ENCODE peak calls at places on chromosomes 3 and 15, in five cellular contexts. L, F, A, E and S are unnamed samples.

GRCh38 chr3:163573324-163573723 is 1505.0 kb downstream of the SI start:
- DNase-seq in E (no peak), L (no peak), A (no peak), F (no peak), S (no peak)

GRCh38 chr3:139935866-139936817 is 1.2 kb downstream of the CLSTN2 start:
- DNase-seq in E (no peak), A (no peak), F (no peak), L (peak; percentile 21), S (peak; percentile 27)

GRCh38 chr15:88898736-88899135 is 3.4 kb upstream of the HAPLN3 start:
- DNase-seq in A (no peak), E (no peak), L (no peak), F (no peak), S (no peak)

GRCh38 chr3:81483046-81483445 is 278.4 kb downstream of the GBE1 start:
- DNase-seq in L (no peak), E (no peak), F (no peak), A (no peak), S (no peak)

GRCh38 chr3:35932995-35933394 is 293.7 kb downstream of the ARPP21 start:
- DNase-seq in F (no peak), L (no peak), A (peak; percentile 46), E (peak; percentile 23), S (no peak)

GRCh38 chr15:68252925-68253534 is 23.5 kb upstream of the CLN6 start:
- DNase-seq in L (peak; percentile 32), F (no peak), E (peak; percentile 77), A (peak; percentile 72), S (peak; percentile 29)

GRCh38 chr3:15313461-15313860 is 18.9 kb downstream of the SH3BP5 start:
- DNase-seq in L (no peak), F (no peak), A (no peak), E (no peak), S (no peak)

GRCh38 chr15:51212239-51212638 is 117.5 kb upstream of the TNFAIP8L3 start:
- DNase-seq in L (no peak), E (no peak), A (no peak), F (no peak), S (no peak)

GRCh38 chr15:91685436-91685835 is 168.1 kb upstream of the SLCO3A1 start:
- DNase-seq in E (no peak), A (no peak), F (no peak), L (no peak), S (no peak)

GRCh38 chr3:156535162-156535627 is 19.7 kb downstream of the SSR3 start:
- DNase-seq in A (peak; percentile 96), L (no peak), E (peak; percentile 65), F (peak; percentile 46), S (no peak)

GRCh38 chr3:16429086-16429485 is 84.4 kb downstream of the RFTN1 start:
- DNase-seq in F (no peak), A (no peak), L (no peak), E (no peak), S (no peak)

GRCh38 chr3:45034612-45035252 is 8.6 kb downstream of the CLEC3B start:
- DNase-seq in F (no peak), L (no peak), A (no peak), E (no peak), S (no peak)

GRCh38 chr3:38133557-38134405 is 3.1 kb downstream of the ACAA1 start:
- DNase-seq in E (no peak), F (no peak), L (no peak), A (peak; percentile 99), S (no peak)

GRCh38 chr15:55681631-55682030 is 61.3 kb downstream of the PRTG start:
- DNase-seq in L (no peak), E (no peak), A (no peak), F (no peak), S (no peak)

GRCh38 chr3:187150599-187150998 is 11.3 kb upstream of the RPL39L start:
- DNase-seq in E (peak; percentile 43), A (peak; percentile 34), L (no peak), F (no peak), S (no peak)

GRCh38 chr15:72813345-72814004 is 29.9 kb upstream of the ADPGK start:
- DNase-seq in L (no peak), A (no peak), F (no peak), E (no peak), S (no peak)

GRCh38 chr3:43621406-43621973 is 321 bp downstream of the ANO10 start:
- DNase-seq in E (peak; percentile 36), L (no peak), F (no peak), A (no peak), S (no peak)

GRCh38 chr3:5568451-5568850 is 380.9 kb downstream of the EDEM1 start:
- DNase-seq in L (no peak), F (no peak), E (peak; percentile 38), A (peak; percentile 2), S (no peak)

GRCh38 chr3:14803101-14803980 is 15.4 kb upstream of the FGD5 start:
- DNase-seq in E (peak; percentile 40), L (no peak), F (no peak), A (peak; percentile 78), S (no peak)

GRCh38 chr15:86101818-86102217 is 22.1 kb downstream of the AGBL1 start:
- DNase-seq in E (no peak), L (no peak), F (no peak), A (no peak), S (no peak)

GRCh38 chr3:33153782-33154181 is 40.0 kb downstream of the CRTAP start:
- DNase-seq in F (no peak), L (no peak), E (no peak), A (no peak), S (no peak)

GRCh38 chr3:77081240-77081661 is 41.4 kb downstream of the ROBO2 start:
- DNase-seq in A (no peak), F (no peak), L (no peak), E (no peak), S (no peak)

GRCh38 chr15:79010278-79010677 is 65.4 kb upstream of the CTSH start:
- DNase-seq in A (no peak), F (no peak), E (no peak), L (no peak), S (no peak)

GRCh38 chr3:124867511-124867910 is 19.7 kb downstream of the ITGB5 start:
- DNase-seq in E (no peak), A (no peak), F (no peak), L (no peak), S (no peak)

GRCh38 chr3:40079845-40080240 is 229.7 kb upstream of the EIF1B start:
- DNase-seq in L (no peak), A (no peak), F (no peak), E (no peak), S (no peak)

GRCh38 chr3:23495507-23495906 is 292.4 kb downstream of the UBE2E2 start:
- DNase-seq in L (no peak), E (no peak), A (no peak), F (no peak), S (no peak)

GRCh38 chr15:73887481-73887880 is 14.1 kb downstream of the TBC1D21 start:
- DNase-seq in L (no peak), E (no peak), A (no peak), F (no peak), S (no peak)

GRCh38 chr3:36494461-36495109 is 114.3 kb downstream of the STAC start:
- DNase-seq in E (no peak), A (no peak), L (no peak), F (no peak), S (no peak)

GRCh38 chr15:30956216-30956803 is 35.1 kb downstream of the MTMR10 start:
- DNase-seq in L (no peak), E (peak; percentile 4), F (no peak), A (no peak), S (no peak)

GRCh38 chr3:133997871-133998635 is 31.7 kb downstream of the SLCO2A1 start:
- DNase-seq in L (no peak), E (no peak), A (no peak), F (no peak), S (no peak)

GRCh38 chr3:165983284-165983683 is 146.1 kb upstream of the BCHE start:
- DNase-seq in L (no peak), E (no peak), A (no peak), F (no peak), S (no peak)

GRCh38 chr15:65583701-65584100 is 27.2 kb downstream of the INTS14 start:
- DNase-seq in L (peak; percentile 34), E (no peak), A (peak; percentile 37), F (no peak), S (peak; percentile 27)

GRCh38 chr15:50911001-50911400 is 2.5 kb downstream of the AP4E1 start:
- DNase-seq in E (no peak), A (no peak), L (no peak), F (no peak), S (no peak)

GRCh38 chr15:88794001-88794400 is 9.2 kb upstream of the ACAN start:
- DNase-seq in F (no peak), L (no peak), E (no peak), A (no peak), S (no peak)

GRCh38 chr15:38496151-38496550 is 42.2 kb downstream of the FAM98B start:
- DNase-seq in E (no peak), A (no peak), L (no peak), F (no peak), S (no peak)

GRCh38 chr15:67824157-67824899 is 981 bp upstream of the SKOR1 start:
- DNase-seq in A (no peak), L (no peak), F (no peak), E (no peak), S (no peak)

GRCh38 chr15:47862402-47862801 is 145.1 kb downstream of the SEMA6D start:
- DNase-seq in L (peak; percentile 9), A (no peak), E (no peak), F (no peak), S (peak; percentile 10)
- TF ChIP-seq POLR2AphosphoS5 in L (no peak), A (no peak), E (no peak), F (no peak), S (no peak)

DNA sequence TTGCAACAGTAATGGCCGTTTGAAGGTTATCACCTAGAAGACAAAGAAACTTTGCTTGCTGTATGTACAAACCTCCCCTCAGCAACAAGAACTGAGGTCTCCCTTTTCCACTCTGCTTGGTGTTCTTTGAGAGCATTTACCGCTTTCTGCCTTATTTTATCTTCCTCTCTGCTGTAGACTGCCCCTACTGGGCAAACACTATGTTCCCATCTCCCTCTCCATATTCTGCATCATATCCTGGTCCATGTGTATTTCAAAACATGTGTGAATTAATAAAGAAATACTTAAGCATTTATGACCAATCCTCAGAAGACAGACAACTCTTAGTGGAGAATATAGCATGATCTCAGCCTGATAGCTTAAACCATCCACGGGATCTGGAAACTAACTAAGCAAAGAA is 64.4 kb downstream of the ATP13A5 start:
- DNase-seq in A (no peak), F (no peak), L (no peak), E (peak; percentile 5), S (no peak)
- TF ChIP-seq TAF1 in A (no peak), F (no peak), L (no peak), E (no peak), S (no peak)

GRCh38 chr3:52777127-52777958 is at the start of gene ITIH1:
- DNase-seq in E (no peak), L (no peak), A (no peak), F (no peak), S (no peak)
- TF ChIP-seq POLR2A in E (no peak), L (no peak), A (no peak), F (no peak), S (no peak)

DNA sequence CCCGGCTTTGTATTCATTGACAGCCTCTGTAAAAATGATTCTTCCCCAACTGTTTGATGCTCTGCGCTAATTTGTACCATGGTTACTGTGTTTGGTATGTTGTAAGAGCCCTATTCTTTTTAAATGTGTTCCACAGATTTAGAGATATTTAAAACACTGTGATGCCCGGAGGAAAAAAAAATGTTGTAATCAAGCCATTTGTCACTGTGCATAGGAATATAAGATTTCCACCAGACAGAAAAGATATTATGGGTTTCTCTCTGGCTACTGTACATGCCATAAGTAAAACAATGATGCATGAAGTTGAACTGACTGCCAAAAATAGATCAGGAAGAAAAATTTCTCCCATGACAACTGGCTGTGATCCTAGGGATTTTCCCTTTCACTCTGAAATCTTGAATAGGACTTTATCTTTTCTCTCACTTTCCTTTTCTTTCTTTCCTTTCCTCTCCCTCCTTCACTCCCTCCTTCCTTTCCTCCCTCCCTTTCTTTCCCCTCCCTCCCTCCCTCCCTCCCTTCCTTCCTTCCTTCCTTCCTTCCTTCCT is 254.7 kb upstream of the TBL1XR1 start:
- DNase-seq in E (no peak), F (no peak), L (no peak), A (peak; percentile 41), S (no peak)
- TF ChIP-seq POLR2AphosphoS5 in E (no peak), F (no peak), L (no peak), A (no peak), S (no peak)